ENCODE peak calls at places on chromosomes 2 and 18, in seven cellular contexts. Z, R, W, H, Q, S and U are unnamed samples. For H3K27me3, the result is how much of the 10 kb centered on the place peaks cover.

GRCh38 chr2:25265802-25266201 is 75.9 kb downstream of the DNMT3A start:
- DNase-seq in Z (no peak), R (no peak), W (no peak), H (no peak), Q (no peak), S (no peak), U (no peak)

GRCh38 chr2:99522155-99522554 is 32.3 kb upstream of the REV1 start:
- DNase-seq in Z (no peak), R (no peak), W (no peak), H (no peak), Q (no peak), S (no peak), U (no peak)

GRCh38 chr2:173459363-173459762 is 104.7 kb downstream of the CDCA7 start:
- DNase-seq in Z (no peak), R (no peak), W (no peak), H (no peak), Q (no peak), S (no peak), U (no peak)

GRCh38 chr2:213022987-213023386 is 128.4 kb downstream of the IKZF2 start:
- DNase-seq in Z (no peak), R (no peak), W (no peak), H (no peak), Q (no peak), S (no peak), U (no peak)

GRCh38 chr2:176110975-176111663 is 4.0 kb downstream of the HOXD11 start:
- DNase-seq in Z (no peak), R (no peak), W (peak), H (no peak), Q (no peak), S (no peak), U (no peak)

GRCh38 chr2:3626817-3627499 is 31.0 kb upstream of the ALLC start:
- DNase-seq in Z (no peak), R (no peak), W (no peak), H (no peak), Q (no peak), S (peak), U (no peak)

GRCh38 chr18:56748698-56749268 is 97.6 kb downstream of the WDR7 start:
- DNase-seq in Z (no peak), R (no peak), W (peak), H (no peak), Q (no peak), S (no peak), U (peak)

GRCh38 chr2:233426619-233427342 is 72.5 kb downstream of the DGKD start:
- DNase-seq in Z (no peak), R (no peak), W (no peak), H (no peak), Q (peak), S (peak), U (no peak)

GRCh38 chr2:225113356-225114015 is 71.2 kb upstream of the DOCK10 start:
- DNase-seq in Z (no peak), R (no peak), W (no peak), H (no peak), Q (no peak), S (no peak), U (no peak)

GRCh38 chr2:121161272-121161671 is 123.7 kb downstream of the TFCP2L1 start:
- DNase-seq in Z (no peak), R (no peak), W (no peak), H (no peak), Q (no peak), S (no peak), U (no peak)

GRCh38 chr2:231427116-231427515 is 31.6 kb downstream of the B3GNT7 start:
- DNase-seq in Z (no peak), R (no peak), W (no peak), H (no peak), Q (no peak), S (no peak), U (no peak)

GRCh38 chr2:239380831-239381708 is 19.8 kb downstream of the HDAC4 start:
- DNase-seq in Z (no peak), R (peak), W (no peak), H (no peak), Q (no peak), S (no peak), U (no peak)

GRCh38 chr2:173159794-173160463 is 84.3 kb downstream of the MAP3K20 start:
- DNase-seq in Z (no peak), R (peak), W (peak), H (peak), Q (peak), S (peak), U (peak)

GRCh38 chr2:180599804-180600203 is 380.6 kb upstream of the UBE2E3 start:
- DNase-seq in Z (no peak), R (no peak), W (no peak), H (no peak), Q (no peak), S (no peak), U (no peak)

GRCh38 chr18:22731398-22731797 is 201.7 kb upstream of the RBBP8 start:
- DNase-seq in Z (no peak), R (no peak), W (no peak), H (no peak), Q (no peak), S (no peak), U (no peak)

GRCh38 chr2:96953611-96954489 is 32.5 kb downstream of the FAM178B start:
- DNase-seq in Z (no peak), R (no peak), W (no peak), H (no peak), Q (no peak), S (no peak), U (no peak)

GRCh38 chr2:15761910-15762309 is 170.2 kb downstream of the DDX1 start:
- DNase-seq in Z (no peak), R (no peak), W (no peak), H (no peak), Q (no peak), S (no peak), U (no peak)

DNA sequence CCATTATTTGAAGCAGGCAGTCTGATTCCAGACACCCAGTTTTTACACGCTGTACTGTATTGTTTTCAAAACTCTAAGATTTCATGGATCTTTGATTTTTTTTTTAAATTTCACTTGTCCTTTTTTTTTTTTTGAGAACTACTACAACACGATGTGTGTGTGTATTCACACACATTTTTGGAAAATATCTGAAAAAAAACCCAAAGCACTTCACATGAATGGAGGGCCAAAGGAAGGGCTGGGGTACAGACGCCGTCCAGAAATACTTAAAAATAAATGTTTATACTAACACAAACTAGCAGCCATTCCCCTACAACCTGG is 314 bp upstream of the SSB start:
- DNase-seq in Z (no peak), R (no peak), W (no peak), H (no peak), Q (no peak), S (no peak), U (no peak)
- H3K4me3 ChIP-seq in Z (peak), R (peak), W (peak), H (peak), Q (peak), S (peak), U (peak)

DNA sequence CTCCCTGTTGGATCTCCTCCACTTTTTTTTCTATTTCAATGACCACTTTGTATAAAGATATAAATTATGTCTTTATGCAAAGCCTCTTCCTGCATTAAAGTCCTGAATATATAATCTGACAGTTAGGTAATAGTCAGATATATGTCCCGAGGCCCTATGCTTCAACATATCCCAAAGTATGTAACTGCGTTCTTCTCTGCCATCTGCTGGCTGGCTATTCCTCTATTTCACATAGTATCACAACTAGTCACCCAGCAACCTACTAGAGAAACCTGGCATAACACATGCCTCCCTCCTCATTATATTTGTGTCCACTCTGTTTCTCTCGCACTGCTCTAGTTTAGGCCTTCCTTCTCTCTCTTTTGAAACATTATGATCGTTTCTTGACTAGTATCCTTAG is 640.8 kb downstream of the DPP10 start:
- DNase-seq in Z (no peak), R (no peak), W (peak), H (no peak), Q (no peak), S (no peak), U (no peak)
- TF ChIP-seq CTCF in Z (no peak), R (no peak), W (peak), H (no peak), Q (peak), S (no peak), U (no peak)

DNA sequence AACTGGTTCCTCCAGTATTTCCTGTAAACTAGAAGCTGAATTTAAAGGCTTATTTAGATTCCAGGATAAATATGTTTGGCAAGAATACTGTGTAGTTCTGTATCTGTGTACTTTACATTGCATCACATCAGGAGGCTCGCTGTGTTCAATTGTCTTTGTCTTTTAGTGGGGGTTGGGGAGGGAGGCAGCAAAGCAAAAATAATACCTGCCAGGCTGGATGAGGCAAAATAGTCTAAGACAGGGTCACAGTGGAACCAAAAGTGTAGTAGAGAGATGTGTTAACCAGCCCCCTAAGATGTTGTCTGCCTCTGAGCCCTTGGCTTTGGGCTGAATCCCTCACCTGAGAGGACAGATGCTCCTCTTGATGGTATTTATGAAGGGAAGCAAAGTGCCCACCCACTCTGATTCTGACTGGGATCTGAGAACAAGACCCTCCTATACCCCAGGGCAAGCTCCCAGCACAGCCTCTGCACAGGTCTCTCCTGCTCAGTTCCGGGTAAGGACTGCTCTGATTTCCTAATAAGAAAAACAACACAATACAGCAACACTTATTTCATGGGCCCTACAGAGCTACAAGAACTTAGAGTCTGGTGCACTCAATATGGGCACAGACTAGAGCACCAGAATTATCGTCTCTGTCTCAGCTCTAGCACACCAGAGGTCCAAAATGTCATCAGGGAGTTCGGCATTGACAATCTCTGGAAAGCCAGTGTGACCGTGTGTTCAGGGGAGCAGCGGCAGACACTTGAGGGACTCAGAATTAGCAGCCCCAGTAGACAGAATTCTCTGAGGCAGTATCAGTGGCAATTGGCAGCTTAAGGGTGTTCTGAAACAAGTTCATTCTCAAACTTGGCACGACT is 7.2 kb upstream of the AFTPH start:
- DNase-seq in Z (no peak), R (no peak), W (no peak), H (no peak), Q (no peak), S (no peak), U (no peak)
- H3K27me3 ChIP-seq in Z (under half), R (under half), W (under half), H (under half), Q (under half), S (under half), U (under half)

DNA sequence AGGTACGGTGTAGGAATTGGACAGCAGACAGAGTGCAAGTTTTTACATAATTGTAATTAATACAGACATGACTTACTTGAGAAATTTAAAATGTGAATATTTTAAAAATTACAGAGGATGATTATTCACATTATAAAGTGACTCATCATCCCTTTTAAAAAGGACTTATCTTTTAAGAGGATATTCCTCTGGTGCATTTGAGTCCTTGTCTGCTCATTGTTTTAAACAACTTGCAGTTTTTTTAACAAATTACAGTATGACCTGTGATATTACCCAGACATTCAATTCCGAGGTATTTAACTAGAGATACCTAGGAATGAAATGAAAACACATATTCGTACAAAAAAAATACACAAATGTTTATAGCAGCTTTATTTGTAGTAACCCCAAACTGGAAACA is 38.0 kb downstream of the SPTBN1 start:
- DNase-seq in Z (no peak), R (no peak), W (no peak), H (no peak), Q (no peak), S (no peak), U (no peak)
- H3K4me3 ChIP-seq in Z (no peak), R (no peak), W (no peak), H (no peak), Q (no peak), S (no peak), U (no peak)

GRCh38 chr18:47247036-47247832 is 4.2 kb downstream of the SKOR2 start:
- DNase-seq in Z (no peak), R (no peak), W (peak), H (no peak), Q (no peak), S (no peak), U (no peak)
- TF ChIP-seq CTCF in Z (no peak), R (peak), W (peak), H (no peak), Q (no peak), S (no peak), U (no peak)